ENCODE peak calls at places on chromosome 4, in seven cellular contexts. N, H, E, G, K, Z and A are unnamed samples.

GRCh38 chr4:2745981-2746806 is 9.9 kb downstream of the TNIP2 start:
- DNase-seq in N (no peak), H (peak), E (peak), G (peak), K (no peak), Z (no peak), A (peak)

GRCh38 chr4:25098964-25099843 is 61.0 kb downstream of the SEPSECS start:
- DNase-seq in N (no peak), H (peak), E (no peak), G (peak), K (no peak), Z (no peak), A (peak)

GRCh38 chr4:75686346-75686745 is 13.1 kb upstream of the G3BP2 start:
- DNase-seq in N (no peak), H (no peak), E (no peak), G (no peak), K (no peak), Z (no peak), A (no peak)

GRCh38 chr4:11597506-11597905 is 168.8 kb upstream of the HS3ST1 start:
- DNase-seq in N (no peak), H (no peak), E (no peak), G (no peak), K (no peak), Z (no peak), A (no peak)

GRCh38 chr4:166301266-166301665 is 428.2 kb downstream of the TLL1 start:
- DNase-seq in N (no peak), H (no peak), E (no peak), G (no peak), K (no peak), Z (no peak), A (no peak)

GRCh38 chr4:55096045-55096444 is 29.4 kb downstream of the KDR start:
- DNase-seq in N (no peak), H (no peak), E (no peak), G (no peak), K (no peak), Z (no peak), A (no peak)

GRCh38 chr4:7379719-7380118 is 55.0 kb downstream of the PSAPL1 start:
- DNase-seq in N (no peak), H (no peak), E (no peak), G (no peak), K (no peak), Z (no peak), A (no peak)

GRCh38 chr4:109332926-109333464 is 30.5 kb upstream of the COL25A1 start:
- DNase-seq in N (no peak), H (peak), E (no peak), G (no peak), K (no peak), Z (no peak), A (no peak)

GRCh38 chr4:167713756-167714155 is 378.6 kb upstream of the ANXA10 start:
- DNase-seq in N (no peak), H (no peak), E (no peak), G (no peak), K (no peak), Z (no peak), A (no peak)

GRCh38 chr4:118803253-118803652 is 32.7 kb downstream of the SEC24D start:
- DNase-seq in N (no peak), H (no peak), E (no peak), G (no peak), K (no peak), Z (no peak), A (no peak)

GRCh38 chr4:3613980-3614730 is 81.9 kb upstream of the LRPAP1 start:
- DNase-seq in N (peak), H (no peak), E (no peak), G (no peak), K (peak), Z (no peak), A (no peak)

GRCh38 chr4:27278615-27279014 is 418.0 kb downstream of the STIM2 start:
- DNase-seq in N (no peak), H (peak), E (no peak), G (no peak), K (no peak), Z (no peak), A (no peak)

GRCh38 chr4:102008711-102009110 is 218.2 kb downstream of the BANK1 start:
- DNase-seq in N (no peak), H (no peak), E (no peak), G (no peak), K (no peak), Z (no peak), A (peak)

GRCh38 chr4:1493540-1494287 is 87.5 kb upstream of the NKX1-1 start:
- DNase-seq in N (peak), H (no peak), E (no peak), G (no peak), K (peak), Z (no peak), A (no peak)

GRCh38 chr4:152079543-152080293 is 318.9 kb upstream of the GATB start:
- DNase-seq in N (no peak), H (no peak), E (no peak), G (no peak), K (no peak), Z (no peak), A (no peak)

GRCh38 chr4:69934150-69934549 is 3.3 kb downstream of the CSN1S1 start:
- DNase-seq in N (no peak), H (no peak), E (no peak), G (no peak), K (no peak), Z (no peak), A (no peak)

GRCh38 chr4:139595989-139596679 is 40.1 kb upstream of the SETD7 start:
- DNase-seq in N (peak), H (no peak), E (no peak), G (no peak), K (peak), Z (no peak), A (no peak)

GRCh38 chr4:75724867-75725724 is 719 bp downstream of the USO1 start:
- DNase-seq in N (peak), H (peak), E (peak), G (peak), K (peak), Z (peak), A (peak)

GRCh38 chr4:149095798-149096197 is 653.6 kb upstream of the NR3C2 start:
- DNase-seq in N (no peak), H (no peak), E (no peak), G (no peak), K (no peak), Z (no peak), A (no peak)

GRCh38 chr4:158056689-158057245 is 116.1 kb downstream of the GASK1B start:
- DNase-seq in N (no peak), H (no peak), E (no peak), G (no peak), K (no peak), Z (no peak), A (no peak)

GRCh38 chr4:74516321-74516720 is 71.4 kb downstream of the AREG start:
- DNase-seq in N (no peak), H (no peak), E (no peak), G (no peak), K (no peak), Z (no peak), A (no peak)

GRCh38 chr4:153241970-153242847 is 38.0 kb downstream of the TRIM2 start:
- DNase-seq in N (no peak), H (no peak), E (no peak), G (no peak), K (no peak), Z (no peak), A (peak)

DNA sequence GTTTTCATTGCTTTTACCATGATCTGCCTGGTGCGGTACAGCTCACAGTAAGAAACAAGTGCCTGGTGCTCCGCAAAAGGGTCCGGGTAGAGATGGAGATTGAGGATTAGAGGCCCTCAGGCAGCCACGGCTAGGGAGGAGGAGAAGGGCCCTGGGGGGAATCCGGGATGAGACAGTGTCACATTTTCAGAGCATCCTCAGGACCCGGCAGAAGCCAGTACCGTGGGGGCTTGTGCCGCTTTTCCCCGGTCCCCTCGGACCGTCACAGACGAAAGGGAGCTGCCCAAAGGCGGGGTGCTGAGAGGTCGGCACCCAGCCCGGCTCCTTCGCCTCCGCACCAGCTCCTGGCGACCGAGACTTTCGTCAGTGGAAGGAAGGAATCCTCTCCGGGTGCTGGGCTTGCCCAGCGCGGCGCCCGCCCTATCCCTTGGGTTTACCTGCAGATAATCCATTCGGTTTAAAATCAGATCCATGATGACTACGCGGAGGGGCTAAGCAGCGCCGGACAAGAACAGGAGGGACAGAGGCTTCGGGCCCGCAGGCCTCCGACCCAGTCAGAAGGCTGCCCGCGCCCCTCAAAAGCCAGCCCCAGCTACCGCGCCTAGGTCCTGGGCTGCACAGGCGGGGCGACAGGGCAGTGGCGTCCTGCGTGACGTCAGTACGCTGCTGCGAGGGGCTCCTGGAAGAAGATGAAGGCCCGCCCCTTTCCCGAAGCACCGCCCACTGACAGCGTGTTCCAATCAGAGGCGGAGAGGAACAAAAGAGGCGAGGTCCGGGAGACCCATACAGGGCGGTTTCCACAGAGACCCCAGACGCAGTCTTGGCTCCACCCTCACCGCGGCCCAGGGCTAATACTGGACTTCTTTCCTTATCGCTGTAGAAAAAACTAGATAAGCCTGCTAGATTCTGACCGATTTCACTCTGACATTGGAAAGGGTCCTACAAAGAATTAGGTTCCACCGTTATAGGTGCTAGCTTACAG is at the start of gene BBS7:
- DNase-seq in N (peak), H (peak), E (peak), G (peak), K (peak), Z (peak), A (peak)
- TF ChIP-seq POLR2AphosphoS5 in N (no peak), H (peak), E (peak), G (peak), K (peak), Z (peak), A (peak)

DNA sequence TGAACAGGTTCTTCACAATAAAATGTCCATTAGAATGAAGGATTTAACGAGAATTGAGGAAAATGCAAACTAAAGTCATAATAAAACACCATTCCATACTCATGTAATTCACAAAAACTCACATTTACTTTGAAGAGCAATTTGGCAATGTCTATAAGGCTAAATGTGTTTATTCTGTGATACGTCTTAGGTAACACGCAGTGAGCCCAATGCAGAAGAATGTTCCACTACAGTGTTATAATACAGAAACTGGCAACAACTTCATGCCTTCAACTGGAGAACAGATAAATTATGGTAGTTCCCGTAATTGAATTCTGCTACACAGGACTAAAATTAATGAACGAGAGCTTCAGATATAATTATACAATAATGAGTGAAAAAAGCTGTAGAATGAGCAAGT is 17.4 kb downstream of the ADH5 start:
- DNase-seq in N (no peak), H (no peak), E (no peak), G (no peak), K (no peak), Z (no peak), A (no peak)
- H3K27ac ChIP-seq in N (no peak), H (no peak), E (no peak), G (no peak), K (peak), Z (no peak), A (no peak)

GRCh38 chr4:39365931-39366771 is at the start of gene RFC1:
- DNase-seq in N (peak), H (peak), E (peak), G (peak), K (peak), Z (peak), A (peak)
- TF ChIP-seq POLR2A in N (peak), H (peak), E (peak), G (peak), K (no peak), Z (no peak), A (peak)

DNA sequence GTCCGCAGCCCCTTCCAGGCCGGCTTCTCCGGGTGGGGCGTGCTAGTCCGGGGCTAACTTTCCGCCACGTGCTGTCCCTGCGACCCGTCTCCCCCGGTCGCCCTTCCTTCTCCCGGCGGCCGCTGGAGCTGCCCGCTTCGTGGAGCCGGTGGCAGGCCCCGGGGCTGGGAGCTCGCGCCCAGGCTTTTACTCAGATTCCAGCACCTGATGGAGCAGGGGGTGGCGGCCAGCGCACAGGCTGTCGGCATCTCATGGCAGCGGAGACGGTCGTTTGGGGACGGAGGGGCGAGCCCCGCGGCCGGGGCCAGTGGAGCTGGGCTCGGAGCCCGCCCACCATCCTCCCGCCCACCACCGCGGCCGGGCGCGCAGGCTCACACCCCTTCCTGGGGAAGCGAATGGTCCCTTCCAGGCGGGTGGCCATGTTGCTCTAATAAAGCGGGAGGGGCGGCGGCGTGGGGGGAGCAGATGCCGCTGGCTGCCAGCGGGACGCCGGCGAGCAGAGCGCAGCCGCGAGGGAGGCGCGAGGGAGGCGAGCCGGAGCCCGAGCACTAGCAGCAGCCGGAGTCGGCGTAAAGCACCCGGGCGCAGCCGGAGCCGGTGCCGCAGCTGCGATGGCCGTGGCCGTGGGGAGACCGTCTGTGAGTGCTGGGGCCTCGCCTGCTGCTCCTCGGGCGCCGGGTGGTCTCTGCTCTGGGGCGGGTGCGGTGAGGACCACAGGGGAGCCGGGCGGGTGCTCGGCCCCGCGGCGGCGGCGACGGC is at the start of gene SEPTIN11:
- DNase-seq in N (peak), H (peak), E (peak), G (peak), K (peak), Z (peak), A (peak)
- TF ChIP-seq POLR2AphosphoS5 in N (peak), H (peak), E (peak), G (peak), K (peak), Z (peak), A (peak)